ENCODE peak calls at places on chromosomes 11 and 22, in four cellular contexts. Y is fibroblast of the aortic adventitia, M is fibroblast of lung, V is body of pancreas. S is an unnamed sample.

GRCh38 chr11:125224391-125225015 is 60.0 kb downstream of the PKNOX2 start:
- DNase-seq in Y (peak), V (peak), M (peak), S (peak)

GRCh38 chr11:46849631-46850030 is 3.6 kb upstream of the CKAP5 start:
- DNase-seq in V (no peak), M (no peak), Y (no peak), S (no peak)

GRCh38 chr22:19874307-19875060 is 19.8 kb upstream of the GNB1L start:
- DNase-seq in V (no peak), M (no peak), Y (peak), S (no peak)

GRCh38 chr22:21760640-21761039 is 25.0 kb upstream of the YPEL1 start:
- DNase-seq in Y (peak), M (peak), V (no peak), S (no peak)

GRCh38 chr11:104956528-104956927 is 11.8 kb downstream of the CASP4 start:
- DNase-seq in V (peak), Y (no peak), M (no peak), S (no peak)

GRCh38 chr11:108966206-108966605 is 301.3 kb downstream of the DDX10 start:
- DNase-seq in V (no peak), Y (peak), M (no peak), S (no peak)

GRCh38 chr22:29306175-29306829 is at the start of gene GAS2L1:
- DNase-seq in Y (peak), V (peak), M (peak), S (peak)

GRCh38 chr11:9757809-9758675 is 94.2 kb downstream of the SWAP70 start:
- DNase-seq in V (peak), M (peak), Y (peak), S (peak)

GRCh38 chr11:67301313-67301921 is 1.9 kb upstream of the SSH3 start:
- DNase-seq in Y (no peak), M (no peak), V (no peak), S (no peak)

GRCh38 chr11:102850973-102851745 is 7.8 kb upstream of the MMP3 start:
- DNase-seq in Y (peak), M (peak), V (no peak), S (no peak)

GRCh38 chr22:27154717-27155116 is 497.3 kb downstream of the MIAT start:
- DNase-seq in Y (no peak), V (peak), M (no peak), S (no peak)

GRCh38 chr11:15839061-15839460 is 517.3 kb downstream of the SOX6 start:
- DNase-seq in V (no peak), Y (no peak), M (no peak), S (no peak)

GRCh38 chr11:15845261-15845660 is 511.1 kb downstream of the SOX6 start:
- DNase-seq in M (no peak), V (no peak), Y (no peak), S (no peak)

GRCh38 chr11:15842345-15842744 is 514.0 kb downstream of the SOX6 start:
- DNase-seq in Y (no peak), M (no peak), V (no peak), S (no peak)

GRCh38 chr11:15841898-15842297 is 514.4 kb downstream of the SOX6 start:
- DNase-seq in V (no peak), M (no peak), Y (no peak), S (peak)

GRCh38 chr11:15843309-15843857 is 513.0 kb downstream of the SOX6 start:
- DNase-seq in M (peak), Y (no peak), V (peak), S (no peak)
- H3K4me3 ChIP-seq in M (no peak), Y (no peak), V (no peak), S (no peak)

DNA sequence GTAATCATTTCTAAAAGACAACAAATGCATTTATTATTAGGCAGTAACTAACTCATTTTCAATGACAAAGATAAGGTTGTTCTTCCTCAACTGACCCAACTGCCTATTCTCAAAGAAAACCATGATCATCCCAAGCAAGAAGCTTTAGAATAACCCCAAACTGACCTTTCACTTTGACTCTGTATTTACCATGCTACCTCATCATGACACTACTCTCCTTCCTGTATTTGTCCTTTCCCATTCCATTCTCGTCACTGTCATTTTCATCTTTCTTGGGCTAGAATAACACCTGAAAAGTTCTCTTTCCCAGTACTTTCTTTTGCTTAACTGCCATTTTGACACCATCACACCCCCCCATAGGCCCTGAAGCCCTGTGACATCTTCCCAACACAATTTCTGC is 48.3 kb downstream of the TCF20 start:
- DNase-seq in M (no peak), Y (no peak), V (no peak), S (no peak)
- H3K4me3 ChIP-seq in M (no peak), Y (no peak), V (no peak), S (no peak)

GRCh38 chr11:57322881-57323467 is 1.8 kb downstream of the TNKS1BP1 start:
- DNase-seq in V (no peak), Y (no peak), M (no peak), S (no peak)
- H3K4me3 ChIP-seq in V (no peak), Y (peak), M (peak), S (peak)

GRCh38 chr22:50188356-50188755 is 2.6 kb downstream of the TRABD start:
- DNase-seq in M (no peak), Y (no peak), V (no peak), S (no peak)

GRCh38 chr22:50190182-50190951 is 4.7 kb downstream of the TRABD start:
- DNase-seq in M (peak), Y (peak), V (peak), S (peak)

GRCh38 chr22:50191041-50191740 is 5.5 kb downstream of the TRABD start:
- DNase-seq in V (peak), M (no peak), Y (no peak), S (no peak)

GRCh38 chr22:50189184-50189848 is 3.6 kb downstream of the TRABD start:
- DNase-seq in V (peak), Y (no peak), M (no peak), S (no peak)

GRCh38 chr22:50189849-50190181 is 4.1 kb downstream of the TRABD start:
- DNase-seq in V (no peak), M (peak), Y (peak), S (peak)
- H3K4me3 ChIP-seq in V (no peak), M (peak), Y (peak), S (peak)

GRCh38 chr11:107927559-107927958 is 689 bp upstream of the RAB39A start:
- DNase-seq in V (no peak), M (no peak), Y (no peak), S (no peak)
- H3K4me3 ChIP-seq in V (no peak), M (peak), Y (peak), S (peak)